ENCODE peak calls at places on chromosome 7, in five cellular contexts. T is KBM-7, V is H54, W is thyroid gland, J is T-helper 9 cell. Y is an unnamed sample.

GRCh38 chr7:80499350-80499955 is 12.4 kb downstream of the GNAT3 start:
- DNase-seq in T (no peak), V (no peak), W (peak), J (no peak), Y (no peak)

GRCh38 chr7:47792521-47793121 is 155.6 kb downstream of the PKD1L1 start:
- DNase-seq in T (peak), V (no peak), W (no peak), J (no peak), Y (no peak)

GRCh38 chr7:31776616-31777015 is 89.6 kb downstream of the PPP1R17 start:
- DNase-seq in T (no peak), V (peak), W (no peak), J (no peak), Y (no peak)

GRCh38 chr7:157995815-157996214 is 591.8 kb downstream of the PTPRN2 start:
- DNase-seq in T (no peak), V (no peak), W (no peak), J (no peak), Y (no peak)

GRCh38 chr7:150955519-150956394 is 22.4 kb downstream of the KCNH2 start:
- DNase-seq in T (no peak), V (no peak), W (peak), J (no peak), Y (no peak)

GRCh38 chr7:157422279-157422678 is 85.5 kb downstream of the DNAJB6 start:
- DNase-seq in T (no peak), V (no peak), W (no peak), J (no peak), Y (no peak)

GRCh38 chr7:156731651-156732050 is 91.1 kb downstream of the RNF32 start:
- DNase-seq in T (no peak), V (no peak), W (no peak), J (no peak), Y (no peak)

GRCh38 chr7:78587443-78588044 is 789.0 kb downstream of the PHTF2 start:
- DNase-seq in T (peak), V (peak), W (no peak), J (no peak), Y (no peak)

GRCh38 chr7:33754933-33755928 is 150.1 kb upstream of the BMPER start:
- DNase-seq in T (no peak), V (no peak), W (no peak), J (no peak), Y (no peak)

GRCh38 chr7:140010194-140010895 is 52.4 kb downstream of the PARP12 start:
- DNase-seq in T (no peak), V (no peak), W (no peak), J (no peak), Y (no peak)

GRCh38 chr7:127844165-127844564 is 187.1 kb downstream of the LRRC4 start:
- DNase-seq in T (no peak), V (no peak), W (peak), J (no peak), Y (no peak)

GRCh38 chr7:151403764-151404163 is 6.1 kb downstream of the WDR86 start:
- DNase-seq in T (no peak), V (no peak), W (peak), J (no peak), Y (no peak)

GRCh38 chr7:98105942-98106544 is 619 bp upstream of the LMTK2 start:
- DNase-seq in T (no peak), V (no peak), W (peak), J (no peak), Y (no peak)

GRCh38 chr7:138603549-138604324 is 97.4 kb downstream of the SVOPL start:
- DNase-seq in T (no peak), V (no peak), W (peak), J (no peak), Y (no peak)

GRCh38 chr7:44244282-44244681 is 43.5 kb downstream of the YKT6 start:
- DNase-seq in T (peak), V (no peak), W (peak), J (no peak), Y (peak)

GRCh38 chr7:125661677-125662076 is 732.1 kb upstream of the POT1 start:
- DNase-seq in T (peak), V (no peak), W (no peak), J (no peak), Y (no peak)

GRCh38 chr7:123538189-123538714 is 3.9 kb upstream of the IQUB start:
- DNase-seq in T (no peak), V (peak), W (no peak), J (no peak), Y (no peak)

GRCh38 chr7:128406147-128406985 is 3.4 kb downstream of the IMPDH1 start:
- DNase-seq in T (peak), V (no peak), W (no peak), J (no peak), Y (no peak)

GRCh38 chr7:22193361-22194016 is 163.5 kb downstream of the RAPGEF5 start:
- DNase-seq in T (no peak), V (no peak), W (peak), J (no peak), Y (no peak)